ENCODE peak calls at places on chromosomes 12 and 14, in five cellular contexts. One of them, this sample, is unnamed.

GRCh38 chr12:55771736-55772135 is 28.8 kb downstream of the GDF11 start:
- DNase-seq in A549: no peak
- DNase-seq in H1: no peak
- DNase-seq in GM12878: no peak
- DNase-seq in K562: no peak
- DNase-seq in this sample: no peak

GRCh38 chr14:101456246-101457159 is 104.8 kb upstream of the DIO3 start:
- DNase-seq in A549: no peak
- DNase-seq in H1: peak; percentile 51
- DNase-seq in GM12878: no peak
- DNase-seq in K562: no peak
- DNase-seq in this sample: no peak

GRCh38 chr12:112684742-112685141 is 106.8 kb upstream of the RPH3A start:
- DNase-seq in A549: peak; percentile 32
- DNase-seq in H1: no peak
- DNase-seq in GM12878: no peak
- DNase-seq in K562: no peak
- DNase-seq in this sample: peak; percentile 7

GRCh38 chr14:53509845-53510244 is 356.7 kb upstream of the DDHD1 start:
- DNase-seq in A549: no peak
- DNase-seq in H1: no peak
- DNase-seq in GM12878: no peak
- DNase-seq in K562: no peak
- DNase-seq in this sample: no peak

GRCh38 chr12:95956557-95957145 is 13.5 kb downstream of the AMDHD1 start:
- DNase-seq in A549: no peak
- DNase-seq in H1: no peak
- DNase-seq in GM12878: no peak
- DNase-seq in K562: no peak
- DNase-seq in this sample: no peak

GRCh38 chr14:87461704-87462103 is 531.3 kb downstream of the GALC start:
- DNase-seq in A549: no peak
- DNase-seq in H1: no peak
- DNase-seq in GM12878: no peak
- DNase-seq in K562: no peak
- DNase-seq in this sample: no peak

GRCh38 chr12:88578821-88579518 is 1.3 kb downstream of the KITLG start:
- DNase-seq in A549: peak; percentile 52
- DNase-seq in H1: peak; percentile 57
- DNase-seq in GM12878: no peak
- DNase-seq in K562: no peak
- DNase-seq in this sample: peak; percentile 37

GRCh38 chr12:106049105-106049504 is 89.6 kb downstream of the NUAK1 start:
- DNase-seq in A549: no peak
- DNase-seq in H1: no peak
- DNase-seq in GM12878: no peak
- DNase-seq in K562: no peak
- DNase-seq in this sample: no peak

GRCh38 chr14:92581966-92582566 is 68.5 kb downstream of the RIN3 start:
- DNase-seq in A549: no peak
- DNase-seq in H1: no peak
- DNase-seq in GM12878: no peak
- DNase-seq in K562: no peak
- DNase-seq in this sample: no peak

GRCh38 chr12:115574831-115575230 is 702.7 kb downstream of the MED13L start:
- DNase-seq in A549: no peak
- DNase-seq in H1: no peak
- DNase-seq in GM12878: no peak
- DNase-seq in K562: no peak
- DNase-seq in this sample: no peak

GRCh38 chr14:61511558-61511924 is 183.8 kb upstream of the HIF1A start:
- DNase-seq in A549: no peak
- DNase-seq in H1: no peak
- DNase-seq in GM12878: no peak
- DNase-seq in K562: no peak
- DNase-seq in this sample: no peak

GRCh38 chr12:15522574-15523187 is 200.4 kb downstream of the PTPRO start:
- DNase-seq in A549: peak; percentile 54
- DNase-seq in H1: no peak
- DNase-seq in GM12878: no peak
- DNase-seq in K562: no peak
- DNase-seq in this sample: peak; percentile 38

GRCh38 chr14:23538785-23539184 is 12.8 kb downstream of the ZFHX2 start:
- DNase-seq in A549: no peak
- DNase-seq in H1: peak; percentile 65
- DNase-seq in GM12878: no peak
- DNase-seq in K562: no peak
- DNase-seq in this sample: no peak

GRCh38 chr14:61033024-61033423 is 52.0 kb downstream of the SLC38A6 start:
- DNase-seq in A549: no peak
- DNase-seq in H1: no peak
- DNase-seq in GM12878: no peak
- DNase-seq in K562: no peak
- DNase-seq in this sample: no peak

GRCh38 chr14:70573050-70573449 is 27.4 kb downstream of the MED6 start:
- DNase-seq in A549: no peak
- DNase-seq in H1: no peak
- DNase-seq in GM12878: no peak
- DNase-seq in K562: no peak
- DNase-seq in this sample: no peak

GRCh38 chr12:132513070-132513398 is 23.1 kb downstream of the FBRSL1 start:
- DNase-seq in A549: no peak
- DNase-seq in H1: no peak
- DNase-seq in GM12878: no peak
- DNase-seq in K562: no peak
- DNase-seq in this sample: no peak

GRCh38 chr12:4819654-4820053 is 90.1 kb upstream of the KCNA1 start:
- DNase-seq in A549: no peak
- DNase-seq in H1: no peak
- DNase-seq in GM12878: no peak
- DNase-seq in K562: no peak
- DNase-seq in this sample: no peak

GRCh38 chr12:132427999-132428871 is 61.7 kb upstream of the FBRSL1 start:
- DNase-seq in A549: peak; percentile 51
- DNase-seq in H1: no peak
- DNase-seq in GM12878: no peak
- DNase-seq in K562: no peak
- DNase-seq in this sample: peak; percentile 19

GRCh38 chr14:75267141-75267601 is 11.5 kb upstream of the FOS start:
- DNase-seq in A549: no peak
- DNase-seq in H1: no peak
- DNase-seq in GM12878: no peak
- DNase-seq in K562: no peak
- DNase-seq in this sample: no peak

GRCh38 chr12:122421263-122421814 is 1.1 kb downstream of the CLIP1 start:
- DNase-seq in A549: peak; percentile 75
- DNase-seq in H1: no peak
- DNase-seq in GM12878: no peak
- DNase-seq in K562: peak; percentile 38
- DNase-seq in this sample: peak; percentile 82

GRCh38 chr12:6536894-6537579 is 2.7 kb downstream of the GAPDH start:
- DNase-seq in A549: peak; percentile 37
- DNase-seq in H1: no peak
- DNase-seq in GM12878: no peak
- DNase-seq in K562: no peak
- DNase-seq in this sample: peak; percentile 3
- TF ChIP-seq KDM1A in A549: no peak
- TF ChIP-seq KDM1A in H1: no peak
- TF ChIP-seq KDM1A in GM12878: no peak
- TF ChIP-seq KDM1A in K562: no peak
- TF ChIP-seq KDM1A in this sample: no peak

DNA sequence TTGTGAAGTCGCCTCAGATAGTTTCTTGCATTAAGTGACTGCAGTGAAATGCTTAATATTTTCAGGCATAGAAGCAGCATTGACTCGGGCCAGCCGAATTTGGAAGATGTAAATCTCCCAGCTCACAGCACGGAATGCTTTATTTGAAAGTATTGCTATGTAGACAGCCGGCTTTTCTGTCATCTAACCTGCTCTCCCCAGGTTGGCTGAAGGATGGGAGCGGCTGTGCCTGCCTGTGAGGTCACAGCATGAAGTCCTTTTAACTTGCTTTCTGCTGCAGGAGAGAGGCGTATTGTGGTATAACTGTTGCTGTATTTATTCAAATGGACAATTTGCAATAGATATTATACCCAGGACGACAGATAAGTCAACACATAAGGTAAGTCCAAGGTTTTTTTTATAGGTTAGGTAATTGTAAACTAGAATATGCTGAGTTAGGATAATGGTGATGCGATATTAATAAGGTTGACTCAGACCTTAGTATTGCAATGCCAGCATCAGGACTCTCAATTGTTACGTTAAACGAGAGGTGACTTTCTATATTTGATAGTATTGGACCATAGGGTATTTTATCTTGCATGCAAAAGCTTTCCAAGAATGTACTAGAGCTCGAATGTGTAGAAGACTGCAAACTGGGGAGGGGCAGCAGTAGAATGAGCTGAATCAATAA is 135.8 kb downstream of the CNTN1 start:
- DNase-seq in A549: peak; percentile 11
- DNase-seq in H1: no peak
- DNase-seq in GM12878: no peak
- DNase-seq in K562: no peak
- DNase-seq in this sample: no peak
- TF ChIP-seq KDM1A in A549: no peak
- TF ChIP-seq KDM1A in H1: no peak
- TF ChIP-seq KDM1A in GM12878: no peak
- TF ChIP-seq KDM1A in K562: no peak
- TF ChIP-seq KDM1A in this sample: no peak

GRCh38 chr14:56075301-56075700 is 42.9 kb upstream of the PELI2 start:
- DNase-seq in A549: no peak
- DNase-seq in H1: no peak
- DNase-seq in GM12878: no peak
- DNase-seq in K562: no peak
- DNase-seq in this sample: no peak
- TF ChIP-seq KDM1A in A549: no peak
- TF ChIP-seq KDM1A in H1: no peak
- TF ChIP-seq KDM1A in GM12878: no peak
- TF ChIP-seq KDM1A in K562: no peak
- TF ChIP-seq KDM1A in this sample: no peak

GRCh38 chr14:36096090-36096489 is 80.4 kb downstream of the PTCSC3 start:
- DNase-seq in A549: no peak
- DNase-seq in H1: no peak
- DNase-seq in GM12878: no peak
- DNase-seq in K562: no peak
- DNase-seq in this sample: no peak
- TF ChIP-seq KDM1A in A549: no peak
- TF ChIP-seq KDM1A in H1: no peak
- TF ChIP-seq KDM1A in GM12878: no peak
- TF ChIP-seq KDM1A in K562: no peak
- TF ChIP-seq KDM1A in this sample: no peak

GRCh38 chr12:14048949-14049545 is 67.6 kb upstream of the GRIN2B start:
- DNase-seq in A549: no peak
- DNase-seq in H1: no peak
- DNase-seq in GM12878: no peak
- DNase-seq in K562: no peak
- DNase-seq in this sample: no peak
- TF ChIP-seq KDM1A in A549: no peak
- TF ChIP-seq KDM1A in H1: no peak
- TF ChIP-seq KDM1A in GM12878: no peak
- TF ChIP-seq KDM1A in K562: no peak
- TF ChIP-seq KDM1A in this sample: no peak

GRCh38 chr14:66916421-66916820 is 272.8 kb upstream of the GARIN2 start:
- DNase-seq in A549: no peak
- DNase-seq in H1: no peak
- DNase-seq in GM12878: no peak
- DNase-seq in K562: no peak
- DNase-seq in this sample: no peak
- TF ChIP-seq KDM1A in A549: no peak
- TF ChIP-seq KDM1A in H1: no peak
- TF ChIP-seq KDM1A in GM12878: no peak
- TF ChIP-seq KDM1A in K562: no peak
- TF ChIP-seq KDM1A in this sample: no peak

This sample was measured in HepG2.